ENCODE peak calls at places on chromosomes 7 and 10, in six cellular contexts. B is iPS DF 6.9, G is foreskin fibroblast, R is posterior cingulate gyrus, W is left colon, N is activated gamma-delta T cell treated with Interleukin-2 at 50 U/mL for 16 hours. M is an unnamed sample.

GRCh38 chr7:130560972-130561371 is 69.1 kb downstream of the MEST start:
- DNase-seq in B (no peak), G (peak), R (no peak), W (no peak), N (no peak), M (no peak)

GRCh38 chr10:29120216-29120615 is 168.7 kb upstream of the LYZL1 start:
- DNase-seq in B (no peak), G (peak), R (no peak), W (no peak), N (no peak), M (no peak)

GRCh38 chr7:128031901-128032604 is 816 bp upstream of the LRRC4 start:
- DNase-seq in B (no peak), G (peak), R (no peak), W (peak), N (peak), M (no peak)

GRCh38 chr7:129831424-129832058 is 121.2 kb downstream of the UBE2H start:
- DNase-seq in B (no peak), G (peak), R (no peak), W (no peak), N (no peak), M (no peak)

GRCh38 chr7:147513451-147513850 is 1077.1 kb upstream of the C7orf33 start:
- DNase-seq in B (no peak), G (no peak), R (no peak), W (no peak), N (no peak), M (no peak)

GRCh38 chr10:30701471-30702173 is 72.1 kb upstream of the LYZL2 start:
- DNase-seq in B (no peak), G (peak), R (no peak), W (peak), N (peak), M (no peak)

GRCh38 chr7:55486172-55486550 is 86.1 kb downstream of the VOPP1 start:
- DNase-seq in B (no peak), G (no peak), R (no peak), W (no peak), N (no peak), M (no peak)

GRCh38 chr7:74032191-74032490 is 4.2 kb downstream of the ELN start:
- DNase-seq in B (no peak), G (peak), R (peak), W (no peak), N (no peak), M (peak)

GRCh38 chr10:102642553-102643345 is 1.5 kb upstream of the TRIM8 start:
- DNase-seq in B (no peak), G (peak), R (peak), W (peak), N (peak), M (peak)

GRCh38 chr7:80635533-80635932 is 2.9 kb upstream of the CD36 start:
- DNase-seq in B (no peak), G (peak), R (no peak), W (no peak), N (no peak), M (no peak)

GRCh38 chr7:80600046-80600445 is 38.4 kb upstream of the CD36 start:
- DNase-seq in B (no peak), G (no peak), R (no peak), W (no peak), N (no peak), M (no peak)

GRCh38 chr10:103193107-103193819 is at the start of gene NT5C2:
- DNase-seq in B (no peak), G (peak), R (peak), W (peak), N (peak), M (peak)

GRCh38 chr10:124744047-124744687 is at the start of gene FAM53B:
- DNase-seq in B (no peak), G (peak), R (peak), W (peak), N (peak), M (no peak)

GRCh38 chr7:42125321-42125720 is 111.7 kb downstream of the GLI3 start:
- DNase-seq in B (no peak), G (no peak), R (no peak), W (no peak), N (no peak), M (no peak)

GRCh38 chr7:3916146-3916545 is 615.1 kb downstream of the SDK1 start:
- DNase-seq in B (no peak), G (peak), R (no peak), W (no peak), N (no peak), M (no peak)

GRCh38 chr7:29565982-29566746 is 2.5 kb downstream of the PRR15 start:
- DNase-seq in B (no peak), G (peak), R (peak), W (peak), N (no peak), M (no peak)

GRCh38 chr10:122112021-122112616 is 123.2 kb downstream of the TACC2 start:
- DNase-seq in B (no peak), G (peak), R (no peak), W (no peak), N (no peak), M (no peak)

GRCh38 chr7:47950714-47951113 is 2.4 kb upstream of the PKD1L1 start:
- DNase-seq in B (no peak), G (no peak), R (no peak), W (peak), N (no peak), M (peak)

GRCh38 chr7:132760873-132761272 is 184.6 kb upstream of the PLXNA4 start:
- DNase-seq in B (no peak), G (no peak), R (no peak), W (no peak), N (no peak), M (no peak)

GRCh38 chr10:76991571-76991970 is 646.0 kb downstream of the KCNMA1 start:
- DNase-seq in B (no peak), G (no peak), R (no peak), W (no peak), N (no peak), M (no peak)

M was measured in hypothalamus.